ENCODE peak calls at places on chromosomes 1 and 21, in nine cellular contexts. C is epithelial cell of esophagus; H is mammary epithelial cell; T is left kidney; O is stimulated activated CD4-positive, alpha-beta T cell treated with anti-CD3 and anti-CD28 coated beads, Interleukin-15, amount 100 ng/mL, for 1 hour; K is ovary; L is activated naive CD4-positive, alpha-beta T cell; U is cardiac fibroblast; R is kidney tubule cell. B is an unnamed sample.

GRCh38 chr1:206442101-206442500 is 28.2 kb upstream of the IKBKE start:
- DNase-seq in C (peak; percentile 85), H (peak; percentile 84), T (no peak), O (no peak), K (no peak), L (no peak), U (no peak), R (peak; percentile 51), B (peak; percentile 75)

GRCh38 chr21:45593162-45594022 is 50.1 kb upstream of the PCBP3 start:
- DNase-seq in C (no peak), H (no peak), T (no peak), O (no peak), K (peak; percentile 33), L (no peak), U (no peak), R (no peak), B (no peak)

GRCh38 chr1:200263203-200263602 is 146.6 kb downstream of the ZNF281 start:
- DNase-seq in C (no peak), H (no peak), T (no peak), O (no peak), K (no peak), L (no peak), U (no peak), R (no peak), B (no peak)

GRCh38 chr1:118504231-118504644 is 319.2 kb upstream of the SPAG17 start:
- DNase-seq in C (no peak), H (no peak), T (peak; percentile 86), O (no peak), K (peak; percentile 14), L (no peak), U (no peak), R (no peak), B (no peak)

GRCh38 chr1:46188295-46189030 is 9.8 kb downstream of the POMGNT1 start:
- DNase-seq in C (peak; percentile 54), H (no peak), T (no peak), O (no peak), K (no peak), L (no peak), U (no peak), R (no peak), B (peak; percentile 43)

GRCh38 chr1:242008788-242009500 is 10.0 kb upstream of the MAP1LC3C start:
- DNase-seq in C (no peak), H (no peak), T (no peak), O (no peak), K (no peak), L (no peak), U (no peak), R (peak; percentile 40), B (no peak)

GRCh38 chr1:185862235-185862634 is 128.0 kb downstream of the HMCN1 start:
- DNase-seq in C (no peak), H (no peak), T (no peak), O (no peak), K (no peak), L (no peak), U (no peak), R (no peak), B (peak; percentile 47)

GRCh38 chr1:238647877-238648276 is 738.5 kb upstream of the CHRM3 start:
- DNase-seq in C (peak; percentile 87), H (peak; percentile 94), T (peak; percentile 66), O (no peak), K (no peak), L (no peak), U (peak; percentile 97), R (peak; percentile 94), B (peak; percentile 70)

GRCh38 chr1:86998280-86998679 is 83.8 kb downstream of the HS2ST1 start:
- DNase-seq in C (no peak), H (no peak), T (no peak), O (no peak), K (no peak), L (no peak), U (no peak), R (no peak), B (no peak)

GRCh38 chr1:160342520-160342919 is 530 bp downstream of the COPA start:
- DNase-seq in C (no peak), H (peak; percentile 16), T (no peak), O (no peak), K (no peak), L (no peak), U (peak; percentile 20), R (peak; percentile 30), B (peak; percentile 14)

GRCh38 chr1:223031690-223032601 is 111.1 kb downstream of the TLR5 start:
- DNase-seq in C (peak; percentile 33), H (no peak), T (no peak), O (no peak), K (no peak), L (no peak), U (peak; percentile 78), R (no peak), B (no peak)

GRCh38 chr1:14778882-14779594 is 180.6 kb downstream of the KAZN start:
- DNase-seq in C (peak; percentile 29), H (no peak), T (peak; percentile 52), O (no peak), K (no peak), L (no peak), U (peak; percentile 31), R (peak; percentile 47), B (no peak)

GRCh38 chr1:175481126-175482071 is 262.0 kb downstream of the TNR start:
- DNase-seq in C (peak; percentile 44), H (peak; percentile 9), T (peak; percentile 61), O (no peak), K (no peak), L (no peak), U (peak; percentile 54), R (peak; percentile 25), B (peak; percentile 26)

GRCh38 chr1:181033799-181034391 is at the start of gene MR1:
- DNase-seq in C (peak; percentile 80), H (peak; percentile 86), T (peak; percentile 79), O (no peak), K (no peak), L (no peak), U (peak; percentile 90), R (peak; percentile 90), B (peak; percentile 89)

GRCh38 chr1:14113841-14114567 is 414.0 kb downstream of the PRDM2 start:
- DNase-seq in C (peak; percentile 78), H (peak; percentile 52), T (peak; percentile 87), O (no peak), K (peak; percentile 46), L (no peak), U (peak; percentile 79), R (peak; percentile 66), B (peak; percentile 62)

GRCh38 chr1:115911298-115911697 is 65.0 kb upstream of the SLC22A15 start:
- DNase-seq in C (peak; percentile 80), H (peak; percentile 26), T (peak; percentile 66), O (no peak), K (no peak), L (no peak), U (no peak), R (no peak), B (peak; percentile 38)

GRCh38 chr1:239989990-239990389 is 101.7 kb upstream of the FMN2 start:
- DNase-seq in C (no peak), H (no peak), T (no peak), O (no peak), K (no peak), L (no peak), U (no peak), R (no peak), B (no peak)

GRCh38 chr1:17244826-17245740 is 3.8 kb upstream of the PADI3 start:
- DNase-seq in C (peak; percentile 63), H (peak; percentile 60), T (peak; percentile 96), O (no peak), K (no peak), L (no peak), U (no peak), R (peak; percentile 23), B (peak; percentile 62)

GRCh38 chr21:25901580-25901979 is 166.8 kb downstream of the GABPA start:
- DNase-seq in C (peak; percentile 24), H (no peak), T (no peak), O (no peak), K (no peak), L (no peak), U (no peak), R (peak; percentile 37), B (peak; percentile 23)

GRCh38 chr1:40976952-40977690 is 2.4 kb upstream of the CTPS1 start:
- DNase-seq in C (no peak), H (no peak), T (peak; percentile 8), O (no peak), K (no peak), L (no peak), U (peak; percentile 74), R (peak; percentile 39), B (no peak)

GRCh38 chr1:230696722-230697432 is 17.0 kb downstream of the AGT start:
- DNase-seq in C (no peak), H (no peak), T (no peak), O (no peak), K (no peak), L (no peak), U (peak; percentile 6), R (no peak), B (no peak)